ENCODE peak calls at places on chromosomes 2 and 18, in ten cellular contexts. F, A, B, C, R, X, W, K, S and P are unnamed samples.

GRCh38 chr2:71347517-71347916 is 15.9 kb downstream of the ZNF638 start:
- DNase-seq in F (no peak), A (no peak), B (peak), C (no peak), R (no peak), X (no peak), W (no peak), K (no peak), S (peak), P (peak)

GRCh38 chr2:129006901-129007300 is 688.2 kb upstream of the HS6ST1 start:
- DNase-seq in F (no peak), A (no peak), B (no peak), C (no peak), R (no peak), X (no peak), W (no peak), K (no peak), S (no peak), P (no peak)

GRCh38 chr2:159762075-159762474 is 35.9 kb downstream of the CD302 start:
- DNase-seq in F (no peak), A (no peak), B (no peak), C (no peak), R (peak), X (no peak), W (no peak), K (no peak), S (no peak), P (no peak)

GRCh38 chr2:215367647-215368492 is 56.0 kb downstream of the ATIC start:
- DNase-seq in F (no peak), A (no peak), B (no peak), C (no peak), R (no peak), X (no peak), W (no peak), K (no peak), S (no peak), P (peak)

GRCh38 chr2:188481474-188481873 is 189.8 kb downstream of the GULP1 start:
- DNase-seq in F (no peak), A (no peak), B (no peak), C (no peak), R (no peak), X (no peak), W (no peak), K (no peak), S (no peak), P (no peak)

GRCh38 chr2:31129835-31130561 is 8.2 kb downstream of the GALNT14 start:
- DNase-seq in F (no peak), A (no peak), B (peak), C (no peak), R (no peak), X (no peak), W (no peak), K (no peak), S (no peak), P (no peak)

GRCh38 chr18:6069539-6069938 is 174.2 kb upstream of the TMEM200C start:
- DNase-seq in F (no peak), A (no peak), B (no peak), C (no peak), R (no peak), X (no peak), W (no peak), K (no peak), S (no peak), P (no peak)

GRCh38 chr18:77517901-77518300 is 268.3 kb downstream of the GALR1 start:
- DNase-seq in F (no peak), A (no peak), B (no peak), C (no peak), R (no peak), X (no peak), W (no peak), K (no peak), S (no peak), P (no peak)

GRCh38 chr2:131034122-131035051 is 58.9 kb downstream of the FAM168B start:
- DNase-seq in F (no peak), A (no peak), B (peak), C (peak), R (no peak), X (peak), W (no peak), K (no peak), S (no peak), P (peak)

GRCh38 chr2:145563752-145564615 is 1044.1 kb upstream of the ZEB2 start:
- DNase-seq in F (no peak), A (no peak), B (no peak), C (no peak), R (no peak), X (no peak), W (no peak), K (peak), S (no peak), P (peak)

GRCh38 chr2:202429164-202429980 is 53.2 kb downstream of the BMPR2 start:
- DNase-seq in F (no peak), A (no peak), B (peak), C (no peak), R (no peak), X (no peak), W (no peak), K (no peak), S (no peak), P (no peak)

GRCh38 chr2:169184074-169184473 is 114.7 kb downstream of the DHRS9 start:
- DNase-seq in F (no peak), A (no peak), B (no peak), C (no peak), R (no peak), X (no peak), W (no peak), K (no peak), S (no peak), P (peak)

GRCh38 chr2:17429130-17429529 is 89.1 kb downstream of the RAD51AP2 start:
- DNase-seq in F (no peak), A (no peak), B (no peak), C (no peak), R (no peak), X (no peak), W (no peak), K (no peak), S (no peak), P (peak)

GRCh38 chr18:58792086-58792485 is 72.6 kb upstream of the ZNF532 start:
- DNase-seq in F (no peak), A (no peak), B (no peak), C (no peak), R (no peak), X (no peak), W (no peak), K (no peak), S (no peak), P (no peak)

GRCh38 chr2:201880620-201881381 is 74.5 kb downstream of the CDK15 start:
- DNase-seq in F (no peak), A (peak), B (no peak), C (peak), R (peak), X (no peak), W (no peak), K (peak), S (no peak), P (no peak)

GRCh38 chr2:230893338-230893737 is 28.6 kb downstream of the ITM2C start:
- DNase-seq in F (no peak), A (no peak), B (no peak), C (peak), R (no peak), X (no peak), W (no peak), K (no peak), S (no peak), P (no peak)

GRCh38 chr2:8138923-8139667 is 542.8 kb upstream of the ID2 start:
- DNase-seq in F (no peak), A (peak), B (no peak), C (peak), R (peak), X (no peak), W (no peak), K (no peak), S (no peak), P (no peak)
- H3K27ac ChIP-seq in F (no peak), A (peak), B (no peak), C (peak), R (peak), X (peak), W (no peak), K (no peak), S (no peak), P (no peak)

GRCh38 chr2:41998789-41999470 is 48.9 kb upstream of the PKDCC start:
- DNase-seq in F (no peak), A (peak), B (peak), C (peak), R (peak), X (no peak), W (no peak), K (no peak), S (no peak), P (no peak)
- H3K27ac ChIP-seq in F (no peak), A (peak), B (no peak), C (peak), R (no peak), X (peak), W (no peak), K (no peak), S (no peak), P (no peak)

GRCh38 chr2:205722538-205722878 is 40.2 kb downstream of the NRP2 start:
- DNase-seq in F (no peak), A (no peak), B (no peak), C (no peak), R (no peak), X (no peak), W (no peak), K (no peak), S (no peak), P (no peak)

GRCh38 chr2:205717999-205718398 is 35.7 kb downstream of the NRP2 start:
- DNase-seq in F (no peak), A (no peak), B (no peak), C (no peak), R (no peak), X (no peak), W (no peak), K (no peak), S (no peak), P (no peak)

GRCh38 chr2:205720451-205720902 is 38.2 kb downstream of the NRP2 start:
- DNase-seq in F (no peak), A (no peak), B (no peak), C (no peak), R (peak), X (no peak), W (no peak), K (no peak), S (no peak), P (no peak)

GRCh38 chr2:205721057-205721767 is 38.9 kb downstream of the NRP2 start:
- DNase-seq in F (no peak), A (no peak), B (no peak), C (no peak), R (no peak), X (no peak), W (no peak), K (no peak), S (no peak), P (no peak)

GRCh38 chr2:205719864-205720263 is 37.6 kb downstream of the NRP2 start:
- DNase-seq in F (no peak), A (no peak), B (no peak), C (no peak), R (no peak), X (no peak), W (no peak), K (no peak), S (no peak), P (no peak)
- H3K27ac ChIP-seq in F (no peak), A (peak), B (no peak), C (no peak), R (no peak), X (no peak), W (no peak), K (no peak), S (no peak), P (no peak)

GRCh38 chr2:12809526-12809925 is 92.8 kb downstream of the TRIB2 start:
- DNase-seq in F (no peak), A (no peak), B (no peak), C (no peak), R (peak), X (no peak), W (no peak), K (no peak), S (no peak), P (no peak)
- H3K27ac ChIP-seq in F (no peak), A (peak), B (no peak), C (no peak), R (peak), X (peak), W (peak), K (no peak), S (no peak), P (no peak)

DNA sequence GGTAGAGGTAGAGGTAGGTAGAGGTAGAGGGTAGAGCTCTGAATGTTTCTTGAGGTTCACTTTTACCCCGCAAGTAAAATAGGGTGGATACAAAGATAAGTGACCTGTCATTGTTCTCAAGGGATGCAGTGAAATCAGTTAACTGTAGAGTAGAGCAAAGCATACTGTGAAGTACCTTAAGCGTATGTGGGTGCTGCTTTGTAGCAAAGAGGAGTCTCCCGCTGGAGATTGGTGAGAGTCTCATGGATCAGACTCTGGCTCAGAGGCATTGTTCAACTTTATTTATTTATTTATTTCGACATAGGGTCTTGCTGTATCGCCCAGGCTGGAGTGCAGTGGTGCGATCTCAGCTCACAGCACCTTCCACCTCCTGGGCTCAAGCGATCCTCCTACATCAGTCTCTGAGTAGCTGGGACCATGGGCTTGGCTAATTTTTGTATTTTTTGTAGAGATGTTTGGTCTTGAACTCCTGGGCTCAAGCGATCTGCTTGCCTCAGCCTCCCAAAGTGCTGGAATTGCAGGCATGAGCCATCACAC is 38.7 kb downstream of the MTA3 start:
- DNase-seq in F (no peak), A (no peak), B (no peak), C (no peak), R (no peak), X (no peak), W (no peak), K (no peak), S (no peak), P (no peak)
- H3K27ac ChIP-seq in F (no peak), A (no peak), B (no peak), C (no peak), R (no peak), X (no peak), W (no peak), K (no peak), S (no peak), P (no peak)

DNA sequence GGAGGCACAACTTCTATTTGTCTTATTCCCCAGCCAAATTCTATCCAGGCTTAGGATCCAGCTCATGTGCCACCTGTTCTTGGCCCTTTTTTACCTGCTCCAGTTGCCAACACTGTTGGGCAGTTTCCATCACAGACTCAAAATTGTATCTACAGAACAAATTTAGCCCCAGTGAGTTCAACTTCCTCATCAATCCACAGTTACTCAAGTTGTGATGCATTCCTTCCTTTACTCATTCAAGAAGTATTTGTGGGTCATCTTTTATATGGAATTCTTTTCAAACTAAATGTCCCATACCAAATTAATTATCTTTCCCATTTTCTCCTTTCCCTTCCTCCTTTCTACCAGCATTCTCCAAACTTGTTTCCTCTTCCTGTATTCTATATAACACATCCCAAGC is 12.7 kb upstream of the DDX18 start:
- DNase-seq in F (no peak), A (no peak), B (no peak), C (no peak), R (no peak), X (no peak), W (no peak), K (no peak), S (no peak), P (no peak)
- H3K27ac ChIP-seq in F (no peak), A (no peak), B (no peak), C (no peak), R (no peak), X (no peak), W (no peak), K (no peak), S (no peak), P (no peak)

GRCh38 chr18:55320399-55321255 is 267.4 kb downstream of the TCF4 start:
- DNase-seq in F (no peak), A (no peak), B (no peak), C (no peak), R (no peak), X (no peak), W (no peak), K (no peak), S (no peak), P (no peak)
- H3K27ac ChIP-seq in F (no peak), A (peak), B (no peak), C (peak), R (peak), X (peak), W (peak), K (no peak), S (no peak), P (peak)